ENCODE peak calls at places on chromosomes 13 and 19, in seven cellular contexts. R, W, N, D, H, A and F are unnamed samples.

GRCh38 chr13:30934803-30935202 is 2.3 kb downstream of the TEX26 start:
- DNase-seq in A (no peak), W (no peak), R (no peak), N (no peak), D (no peak), H (no peak), F (no peak)

GRCh38 chr19:7500811-7501450 is 12.1 kb upstream of the PEX11G start:
- DNase-seq in W (peak), N (peak), D (no peak), A (no peak), H (peak), R (no peak), F (no peak)

GRCh38 chr13:113535381-113535781 is 44.9 kb upstream of the DCUN1D2 start:
- DNase-seq in D (no peak), A (no peak), R (no peak), H (no peak), W (no peak), N (no peak), F (no peak)

GRCh38 chr13:76791290-76791664 is 94.9 kb downstream of the KCTD12 start:
- DNase-seq in A (peak), R (no peak), N (no peak), H (no peak), D (no peak), W (no peak), F (no peak)

GRCh38 chr13:106685142-106685541 is 117.2 kb upstream of the ARGLU1 start:
- DNase-seq in A (no peak), H (no peak), D (no peak), W (no peak), R (no peak), N (no peak), F (no peak)

GRCh38 chr19:17103177-17103576 is 27.6 kb downstream of the MYO9B start:
- DNase-seq in H (peak), N (peak), W (no peak), A (no peak), R (no peak), D (no peak), F (no peak)

GRCh38 chr13:103788061-103788652 is 721.9 kb upstream of the SLC10A2 start:
- DNase-seq in N (peak), H (peak), A (no peak), W (no peak), D (no peak), R (peak), F (no peak)

GRCh38 chr13:41179593-41180250 is 14.6 kb downstream of the KBTBD7 start:
- DNase-seq in W (no peak), H (peak), A (peak), N (no peak), R (no peak), D (no peak), F (peak)

GRCh38 chr13:21707586-21707985 is 36.7 kb downstream of the FGF9 start:
- DNase-seq in N (no peak), H (no peak), W (no peak), R (no peak), A (no peak), D (no peak), F (no peak)

GRCh38 chr13:112078879-112079526 is 12.1 kb downstream of the SOX1 start:
- DNase-seq in R (no peak), N (no peak), H (no peak), A (no peak), W (no peak), D (no peak), F (no peak)

GRCh38 chr13:67186985-67187569 is 43.1 kb downstream of the PCDH9 start:
- DNase-seq in A (no peak), H (peak), N (no peak), R (no peak), D (no peak), W (no peak), F (no peak)

GRCh38 chr13:23427342-23428182 is 5.9 kb downstream of the SACS start:
- DNase-seq in R (peak), H (peak), A (peak), W (peak), D (no peak), N (peak), F (peak)

GRCh38 chr13:100636441-100636840 is 38.2 kb downstream of the TMTC4 start:
- DNase-seq in D (no peak), W (no peak), N (no peak), H (no peak), R (no peak), A (no peak), F (no peak)

GRCh38 chr19:49557641-49558325 is 22.6 kb downstream of the NOSIP start:
- DNase-seq in H (no peak), D (no peak), R (no peak), N (no peak), A (no peak), W (peak), F (no peak)

GRCh38 chr19:8366121-8366581 is 2.2 kb downstream of the ANGPTL4 start:
- DNase-seq in D (no peak), A (no peak), R (no peak), W (no peak), N (no peak), H (no peak), F (no peak)

GRCh38 chr13:33629610-33630009 is 188.3 kb upstream of the RFC3 start:
- DNase-seq in H (no peak), A (no peak), W (no peak), N (no peak), D (no peak), R (no peak), F (no peak)
- H3K4me3 ChIP-seq in H (no peak), A (no peak), W (no peak), N (no peak), D (no peak), R (no peak), F (no peak)

DNA sequence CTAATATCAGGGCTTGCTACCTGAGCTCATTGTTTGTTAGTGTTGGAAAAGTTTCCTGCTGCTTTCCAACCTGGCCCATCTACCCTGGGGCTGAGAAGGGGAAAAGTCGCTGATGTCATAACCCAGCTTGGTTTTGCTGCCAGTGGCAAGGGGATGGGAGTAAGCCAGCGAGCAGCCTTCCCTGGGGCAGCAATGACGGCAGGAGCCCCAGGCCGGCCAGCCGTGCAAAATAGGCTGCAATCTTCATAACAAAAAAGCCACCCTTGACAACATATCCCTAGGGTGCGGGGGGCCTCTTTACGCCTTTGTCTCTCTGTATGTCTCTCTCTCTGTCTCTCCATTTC is 30.1 kb downstream of the SERP2 start:
- DNase-seq in R (no peak), N (no peak), W (no peak), A (no peak), H (no peak), D (no peak), F (no peak)
- H3K4me3 ChIP-seq in R (no peak), N (no peak), W (no peak), A (no peak), H (peak), D (no peak), F (no peak)

GRCh38 chr19:925912-926594 is at the start of gene ARID3A:
- DNase-seq in R (peak), H (no peak), W (no peak), N (no peak), A (no peak), D (peak), F (no peak)

GRCh38 chr19:928471-929259 is 2.8 kb downstream of the ARID3A start:
- DNase-seq in D (no peak), N (no peak), A (no peak), W (no peak), H (no peak), R (no peak), F (no peak)

GRCh38 chr19:926595-927043 is 784 bp downstream of the ARID3A start:
- DNase-seq in W (no peak), N (peak), A (no peak), D (peak), R (peak), H (peak), F (no peak)

GRCh38 chr19:927044-927706 is 1.3 kb downstream of the ARID3A start:
- DNase-seq in A (no peak), D (peak), W (no peak), R (peak), H (no peak), N (no peak), F (no peak)

DNA sequence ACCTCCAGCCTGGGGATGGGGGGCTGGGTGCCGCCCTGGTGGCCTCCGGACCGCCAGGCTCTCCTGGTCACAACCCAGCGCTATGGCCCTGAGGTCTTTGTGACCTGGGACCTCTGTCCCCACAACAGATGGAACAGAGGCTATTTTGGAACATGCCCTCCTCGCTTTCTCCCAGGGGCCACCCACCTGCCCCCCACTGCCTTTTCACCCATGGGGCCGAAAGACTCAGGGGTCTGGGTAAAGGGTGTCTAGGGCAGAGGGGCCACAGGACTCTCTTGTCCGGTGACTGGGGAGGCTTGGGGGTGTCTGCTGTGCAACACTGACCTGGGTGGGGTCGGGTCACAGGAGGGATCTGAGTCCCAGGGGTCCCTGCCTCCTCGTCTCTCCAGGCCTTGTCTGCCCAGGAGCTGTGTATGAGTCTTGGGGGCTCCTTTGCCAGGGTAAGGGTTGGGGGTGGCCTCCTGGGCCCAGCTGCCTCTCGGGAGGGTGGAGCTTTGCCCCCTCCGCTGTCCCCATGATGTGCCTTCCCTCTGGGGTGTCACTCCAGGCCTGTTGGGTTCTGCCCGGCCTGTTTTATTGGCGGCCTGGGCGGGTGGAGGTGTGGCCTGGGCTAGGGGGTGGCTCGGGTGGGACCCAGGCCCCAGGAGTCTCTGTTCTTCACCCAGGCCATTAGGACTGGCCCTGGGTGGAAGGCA is 2.0 kb downstream of the ARID3A start:
- DNase-seq in R (no peak), W (no peak), H (no peak), A (no peak), N (no peak), D (no peak), F (no peak)
- H3K4me3 ChIP-seq in R (peak), W (peak), H (no peak), A (no peak), N (peak), D (peak), F (peak)

DNA sequence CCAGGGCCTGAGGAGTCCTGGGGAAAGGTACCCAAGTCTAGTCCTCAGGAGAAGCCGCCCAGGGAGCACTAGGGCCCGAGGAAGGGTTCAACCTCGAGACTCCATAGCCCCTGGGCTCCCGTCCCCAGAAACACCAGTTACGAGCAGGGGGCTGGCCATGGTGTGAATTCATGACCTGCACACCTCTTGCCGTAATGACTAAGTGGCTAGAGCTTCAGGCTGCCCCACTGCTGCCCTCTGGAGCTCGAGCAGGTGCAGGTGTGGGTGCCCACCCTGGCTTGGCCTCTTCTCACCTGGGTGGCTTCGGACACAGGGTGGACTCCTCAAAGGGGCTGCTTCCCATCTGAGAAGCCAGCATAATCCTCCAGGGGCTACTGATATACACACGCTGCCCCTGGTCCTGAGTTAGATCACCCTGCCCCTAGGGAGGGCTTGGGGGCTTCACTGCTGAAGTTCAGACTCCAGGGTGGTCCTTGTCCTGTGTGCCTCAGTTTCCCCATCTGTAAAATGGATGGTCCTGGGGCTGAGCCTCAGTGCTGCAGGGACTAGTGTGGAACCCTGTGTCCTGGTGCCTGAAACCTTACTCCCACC is 13.6 kb downstream of the SPC24 start:
- DNase-seq in D (no peak), R (peak), N (no peak), W (no peak), A (no peak), H (peak), F (no peak)
- H3K4me3 ChIP-seq in D (no peak), R (no peak), N (no peak), W (no peak), A (no peak), H (peak), F (no peak)

GRCh38 chr19:3045885-3046603 is 16.3 kb downstream of the TLE5 start:
- DNase-seq in H (no peak), R (no peak), N (no peak), A (no peak), D (no peak), W (no peak), F (no peak)

GRCh38 chr19:3041302-3041701 is 12.2 kb upstream of the TLE2 start:
- DNase-seq in N (no peak), W (no peak), D (no peak), A (no peak), H (no peak), R (no peak), F (no peak)

GRCh38 chr19:3039641-3040077 is 10.6 kb upstream of the TLE2 start:
- DNase-seq in H (no peak), N (no peak), D (no peak), R (no peak), W (no peak), A (no peak), F (no peak)

GRCh38 chr19:3041756-3042517 is 12.9 kb upstream of the TLE2 start:
- DNase-seq in W (no peak), A (no peak), N (no peak), H (no peak), R (no peak), D (no peak), F (no peak)

GRCh38 chr19:3042545-3043267 is 13.6 kb upstream of the TLE2 start:
- DNase-seq in R (no peak), A (no peak), N (no peak), D (no peak), W (no peak), H (no peak), F (no peak)
- H3K4me3 ChIP-seq in R (no peak), A (no peak), N (no peak), D (no peak), W (no peak), H (no peak), F (no peak)

GRCh38 chr19:14979136-14979497 is 547 bp downstream of the SLC1A6 start:
- DNase-seq in D (no peak), R (no peak), N (no peak), H (no peak), W (no peak), A (no peak), F (no peak)
- H3K4me3 ChIP-seq in D (no peak), R (no peak), N (no peak), H (peak), W (no peak), A (no peak), F (no peak)

GRCh38 chr19:12841094-12841493 is 2.8 kb downstream of the MAST1 start:
- DNase-seq in N (no peak), D (no peak), R (no peak), A (no peak), H (no peak), W (no peak), F (no peak)

GRCh38 chr19:12840091-12841079 is 2.1 kb downstream of the MAST1 start:
- DNase-seq in N (peak), A (peak), H (peak), W (peak), D (no peak), R (no peak), F (no peak)

GRCh38 chr19:12838182-12838890 is at the start of gene MAST1:
- DNase-seq in H (peak), D (no peak), N (no peak), A (no peak), R (no peak), W (no peak), F (no peak)

GRCh38 chr19:12837225-12837624 is 1.1 kb upstream of the MAST1 start:
- DNase-seq in H (peak), N (no peak), R (no peak), W (no peak), D (no peak), A (peak), F (no peak)

GRCh38 chr19:12838893-12839656 is 760 bp downstream of the MAST1 start:
- DNase-seq in N (no peak), A (no peak), D (no peak), R (no peak), W (no peak), H (peak), F (no peak)
- H3K4me3 ChIP-seq in N (no peak), A (peak), D (no peak), R (no peak), W (no peak), H (peak), F (no peak)